ENCODE peak calls at places on chromosomes 6 and 20, in nine cellular contexts. V, A, W, B, Q, Y, X, M and Z are unnamed samples.

GRCh38 chr6:71404145-71404966 is 115.7 kb downstream of the OGFRL1 start:
- DNase-seq in V (no peak), A (no peak), W (peak; percentile 88), B (no peak), Q (no peak), Y (peak; percentile 71), X (peak; percentile 79), M (peak; percentile 51), Z (no peak)

GRCh38 chr6:111427341-111428116 is 55.5 kb downstream of the REV3L start:
- DNase-seq in V (no peak), A (peak; percentile 7), W (peak; percentile 97), B (peak; percentile 56), Q (no peak), Y (no peak), X (peak; percentile 85), M (no peak), Z (no peak)

GRCh38 chr20:16580596-16580995 is 7.3 kb upstream of the KIF16B start:
- DNase-seq in V (no peak), A (no peak), W (no peak), B (no peak), Q (no peak), Y (no peak), X (no peak), M (no peak), Z (peak; percentile 59)

GRCh38 chr6:168908166-168908565 is 345.5 kb downstream of the THBS2 start:
- DNase-seq in V (no peak), A (no peak), W (peak; percentile 67), B (no peak), Q (no peak), Y (no peak), X (no peak), M (no peak), Z (no peak)

GRCh38 chr20:4694076-4694475 is 27.6 kb upstream of the PRND start:
- DNase-seq in V (no peak), A (no peak), W (no peak), B (no peak), Q (no peak), Y (no peak), X (no peak), M (no peak), Z (no peak)

GRCh38 chr6:49888742-49889431 is 22.6 kb upstream of the CRISP1 start:
- DNase-seq in V (no peak), A (no peak), W (no peak), B (no peak), Q (no peak), Y (no peak), X (no peak), M (no peak), Z (no peak)

GRCh38 chr20:46568570-46569129 is 18.2 kb upstream of the OCSTAMP start:
- DNase-seq in V (peak; percentile 87), A (no peak), W (peak; percentile 19), B (no peak), Q (peak; percentile 65), Y (peak; percentile 44), X (peak; percentile 79), M (no peak), Z (no peak)

GRCh38 chr20:64057628-64058498 is 5.1 kb upstream of the TCEA2 start:
- DNase-seq in V (peak; percentile 75), A (peak; percentile 75), W (no peak), B (peak; percentile 56), Q (peak; percentile 69), Y (peak; percentile 82), X (peak; percentile 83), M (no peak), Z (peak; percentile 83)

GRCh38 chr6:88730602-88731001 is 232.8 kb downstream of the RNGTT start:
- DNase-seq in V (no peak), A (no peak), W (peak; percentile 64), B (no peak), Q (no peak), Y (no peak), X (no peak), M (no peak), Z (no peak)

GRCh38 chr6:137820952-137821351 is 46.1 kb upstream of the TNFAIP3 start:
- DNase-seq in V (no peak), A (no peak), W (no peak), B (no peak), Q (no peak), Y (no peak), X (no peak), M (no peak), Z (no peak)

GRCh38 chr6:16764188-16764950 is 3.1 kb upstream of the ATXN1 start:
- DNase-seq in V (no peak), A (no peak), W (peak; percentile 17), B (peak; percentile 31), Q (no peak), Y (peak; percentile 53), X (peak; percentile 53), M (no peak), Z (no peak)
- H3K4me3 ChIP-seq in V (peak overlapping the region; percentile 97), A (no peak overlapping the region), W (no peak overlapping the region), B (no peak overlapping the region), Q (no peak overlapping the region), Y (no peak overlapping the region), X (no peak overlapping the region), M (no peak overlapping the region), Z (no peak overlapping the region)

GRCh38 chr20:7993238-7993637 is 26.3 kb downstream of the TMX4 start:
- DNase-seq in V (no peak), A (no peak), W (no peak), B (no peak), Q (no peak), Y (no peak), X (no peak), M (no peak), Z (no peak)

GRCh38 chr20:7994809-7995208 is 24.8 kb downstream of the TMX4 start:
- DNase-seq in V (no peak), A (no peak), W (no peak), B (no peak), Q (no peak), Y (no peak), X (no peak), M (no peak), Z (no peak)

GRCh38 chr20:7993703-7994102 is 25.9 kb downstream of the TMX4 start:
- DNase-seq in V (no peak), A (no peak), W (no peak), B (no peak), Q (no peak), Y (no peak), X (no peak), M (no peak), Z (no peak)

DNA sequence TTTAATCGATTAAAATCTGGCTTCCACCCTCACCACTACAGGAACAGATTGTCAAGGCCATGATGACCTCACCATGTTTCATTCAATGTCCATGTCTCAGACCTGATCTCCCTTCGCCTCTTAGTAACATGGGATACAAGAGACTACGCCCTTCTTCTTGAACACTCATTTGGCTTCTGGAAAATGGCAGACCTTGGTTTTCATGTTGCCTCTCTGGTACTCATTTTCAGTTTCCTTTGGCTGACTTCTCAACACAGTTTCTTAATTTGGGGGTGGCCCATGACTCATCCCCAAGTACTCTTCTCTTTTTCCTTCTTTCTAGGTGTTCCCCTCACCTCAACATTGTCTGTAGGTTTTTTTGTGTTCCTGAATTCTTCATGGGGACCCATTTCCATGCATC is 22.7 kb downstream of the TMX4 start:
- DNase-seq in V (no peak), A (no peak), W (no peak), B (no peak), Q (no peak), Y (no peak), X (no peak), M (no peak), Z (no peak)
- H3K27ac ChIP-seq in V (no peak overlapping the region), A (no peak overlapping the region), W (no peak overlapping the region), B (no peak overlapping the region), Q (no peak overlapping the region), Y (no peak overlapping the region), X (no peak overlapping the region), M (no peak overlapping the region), Z (no peak overlapping the region)

GRCh38 chr6:36350082-36350481 is 13.4 kb upstream of the BNIP5 start:
- DNase-seq in V (no peak), A (no peak), W (no peak), B (no peak), Q (no peak), Y (no peak), X (no peak), M (no peak), Z (no peak)
- H3K4me1 ChIP-seq in V (peaks cover 20% of the 10 kb centered on the region), A (no peaks in the 10 kb centered on the region), W (no peaks in the 10 kb centered on the region), B (peaks cover 8% of the 10 kb centered on the region), Q (peaks cover 4% of the 10 kb centered on the region), Y (peaks cover 28% of the 10 kb centered on the region), X (peaks cover 5% of the 10 kb centered on the region), M (no peaks in the 10 kb centered on the region), Z (no peaks in the 10 kb centered on the region)

GRCh38 chr6:15453186-15453585 is 207.3 kb downstream of the JARID2 start:
- DNase-seq in V (no peak), A (no peak), W (no peak), B (no peak), Q (no peak), Y (no peak), X (no peak), M (no peak), Z (no peak)

GRCh38 chr6:15452182-15452941 is 206.5 kb downstream of the JARID2 start:
- DNase-seq in V (no peak), A (peak; percentile 13), W (no peak), B (no peak), Q (no peak), Y (no peak), X (no peak), M (no peak), Z (no peak)

GRCh38 chr6:15453622-15454021 is 207.8 kb downstream of the JARID2 start:
- DNase-seq in V (peak; percentile 27), A (no peak), W (no peak), B (no peak), Q (no peak), Y (no peak), X (no peak), M (no peak), Z (no peak)

GRCh38 chr6:15449001-15449400 is 203.1 kb downstream of the JARID2 start:
- DNase-seq in V (no peak), A (no peak), W (no peak), B (no peak), Q (no peak), Y (no peak), X (no peak), M (no peak), Z (no peak)

GRCh38 chr6:15451738-15452137 is 205.9 kb downstream of the JARID2 start:
- DNase-seq in V (no peak), A (no peak), W (no peak), B (no peak), Q (no peak), Y (no peak), X (no peak), M (no peak), Z (no peak)
- H3K4me3 ChIP-seq in V (no peak overlapping the region), A (no peak overlapping the region), W (no peak overlapping the region), B (no peak overlapping the region), Q (no peak overlapping the region), Y (no peak overlapping the region), X (no peak overlapping the region), M (no peak overlapping the region), Z (no peak overlapping the region)

GRCh38 chr6:41778895-41779294 is 805 bp downstream of the FRS3 start:
- DNase-seq in V (no peak), A (no peak), W (no peak), B (no peak), Q (no peak), Y (no peak), X (no peak), M (no peak), Z (no peak)
- H3K27ac ChIP-seq in V (peak overlapping the region; percentile 98), A (no peak overlapping the region), W (no peak overlapping the region), B (no peak overlapping the region), Q (peak overlapping the region; percentile 63), Y (no peak overlapping the region), X (no peak overlapping the region), M (peak overlapping the region; percentile 8), Z (no peak overlapping the region)